ENCODE peak calls at places on chromosomes 4 and X, in seven cellular contexts. Q is cardiac fibroblast, I is nephron progenitor cell, L is fibroblast of the aortic adventitia, U is astrocyte, Z is esophagus squamous epithelium, F is Peyer's patch. N is an unnamed sample.
A peak's percentile ranks its signal among the peaks of the same experiment; 100 is the strongest.

GRCh38 chr4:100084892-100085291 is 105.4 kb downstream of the DDIT4L start:
- DNase-seq in Z (no peak), U (no peak), L (no peak), Q (no peak), F (no peak), I (no peak), N (no peak)

GRCh38 chr4:154743683-154744340 is at the start of gene LRAT:
- DNase-seq in U (no peak), L (no peak), Z (no peak), I (peak; percentile 81), F (peak; percentile 83), Q (no peak), N (no peak)

GRCh38 chr4:123319639-123320038 is 77.0 kb upstream of the SPRY1 start:
- DNase-seq in I (no peak), Z (no peak), L (no peak), U (no peak), F (no peak), Q (no peak), N (no peak)

GRCh38 chr4:111748157-111748556 is 397.1 kb upstream of the FAM241A start:
- DNase-seq in U (no peak), L (no peak), F (no peak), I (no peak), Z (no peak), Q (no peak), N (no peak)

GRCh38 chrX:116246261-116246660 is 75.7 kb downstream of the AGTR2 start:
- DNase-seq in Q (peak; percentile 19), F (no peak), I (no peak), U (peak; percentile 22), L (peak; percentile 26), Z (no peak), N (no peak)

GRCh38 chr4:1351854-1352633 is 5.0 kb downstream of the UVSSA start:
- DNase-seq in Q (peak; percentile 79), I (peak; percentile 93), U (peak; percentile 31), L (peak; percentile 77), Z (no peak), F (peak; percentile 96), N (peak; percentile 87)

GRCh38 chr4:150962245-150962644 is 52.8 kb downstream of the LRBA start:
- DNase-seq in I (no peak), Q (no peak), L (no peak), F (no peak), Z (no peak), U (no peak), N (no peak)

GRCh38 chr4:147769386-147769785 is 37.5 kb downstream of the ARHGAP10 start:
- DNase-seq in L (no peak), F (no peak), I (no peak), Z (no peak), Q (no peak), U (peak; percentile 33), N (no peak)

GRCh38 chr4:7649741-7650531 is 215.2 kb upstream of the PSAPL1 start:
- DNase-seq in Z (no peak), F (peak; percentile 70), Q (peak; percentile 45), U (peak; percentile 98), I (no peak), L (peak; percentile 19), N (peak; percentile 78)

GRCh38 chr4:94332983-94333590 is 9.5 kb downstream of the HPGDS start:
- DNase-seq in U (no peak), L (peak; percentile 15), I (no peak), Z (no peak), F (no peak), Q (peak; percentile 20), N (no peak)

GRCh38 chr4:579543-580175 is 3.6 kb upstream of the TMEM271 start:
- DNase-seq in F (no peak), Z (no peak), L (no peak), U (no peak), Q (no peak), I (no peak), N (no peak)

GRCh38 chrX:133838761-133839676 is 146.4 kb downstream of the GPC3 start:
- DNase-seq in F (peak; percentile 46), L (peak; percentile 32), U (no peak), Z (no peak), Q (peak; percentile 50), I (peak; percentile 67), N (no peak)

GRCh38 chr4:105352826-105353225 is 121.0 kb downstream of the PPA2 start:
- DNase-seq in L (no peak), Z (no peak), I (no peak), Q (no peak), F (no peak), U (peak; percentile 55), N (no peak)

GRCh38 chrX:5113128-5113527 is 1115.5 kb downstream of the NLGN4X start:
- DNase-seq in I (no peak), Q (peak; percentile 0), L (no peak), U (no peak), F (no peak), Z (no peak), N (no peak)

GRCh38 chr4:177127658-177128057 is 182.0 kb upstream of the NEIL3 start:
- DNase-seq in U (peak; percentile 55), F (no peak), Z (no peak), I (no peak), Q (no peak), L (no peak), N (no peak)

GRCh38 chrX:125205918-125206665 is 113.6 kb upstream of the TEX13C start:
- DNase-seq in Q (no peak), I (peak; percentile 61), L (no peak), U (no peak), Z (no peak), F (no peak), N (no peak)

GRCh38 chr4:152016325-152016665 is 255.5 kb upstream of the GATB start:
- DNase-seq in L (no peak), Z (no peak), U (no peak), I (no peak), Q (no peak), F (no peak), N (no peak)

GRCh38 chr4:41507292-41507933 is 30.5 kb upstream of the LIMCH1 start:
- DNase-seq in Z (no peak), U (peak; percentile 61), Q (peak; percentile 70), F (no peak), I (no peak), L (peak; percentile 51), N (no peak)

GRCh38 chrX:49184294-49185061 is 1.7 kb downstream of the PRICKLE3 start:
- DNase-seq in F (peak; percentile 94), U (peak; percentile 63), Z (no peak), Q (peak; percentile 92), L (peak; percentile 88), I (peak; percentile 95), N (no peak)

GRCh38 chr4:85086721-85087120 is 120.2 kb upstream of the WDFY3 start:
- DNase-seq in F (no peak), U (no peak), L (no peak), Q (no peak), Z (no peak), I (no peak), N (no peak)

GRCh38 chr4:188941524-188942109 is 802.4 kb downstream of the TRIML1 start:
- DNase-seq in I (no peak), Q (peak; percentile 71), U (peak; percentile 99), L (peak; percentile 78), F (no peak), Z (no peak), N (no peak)

DNA sequence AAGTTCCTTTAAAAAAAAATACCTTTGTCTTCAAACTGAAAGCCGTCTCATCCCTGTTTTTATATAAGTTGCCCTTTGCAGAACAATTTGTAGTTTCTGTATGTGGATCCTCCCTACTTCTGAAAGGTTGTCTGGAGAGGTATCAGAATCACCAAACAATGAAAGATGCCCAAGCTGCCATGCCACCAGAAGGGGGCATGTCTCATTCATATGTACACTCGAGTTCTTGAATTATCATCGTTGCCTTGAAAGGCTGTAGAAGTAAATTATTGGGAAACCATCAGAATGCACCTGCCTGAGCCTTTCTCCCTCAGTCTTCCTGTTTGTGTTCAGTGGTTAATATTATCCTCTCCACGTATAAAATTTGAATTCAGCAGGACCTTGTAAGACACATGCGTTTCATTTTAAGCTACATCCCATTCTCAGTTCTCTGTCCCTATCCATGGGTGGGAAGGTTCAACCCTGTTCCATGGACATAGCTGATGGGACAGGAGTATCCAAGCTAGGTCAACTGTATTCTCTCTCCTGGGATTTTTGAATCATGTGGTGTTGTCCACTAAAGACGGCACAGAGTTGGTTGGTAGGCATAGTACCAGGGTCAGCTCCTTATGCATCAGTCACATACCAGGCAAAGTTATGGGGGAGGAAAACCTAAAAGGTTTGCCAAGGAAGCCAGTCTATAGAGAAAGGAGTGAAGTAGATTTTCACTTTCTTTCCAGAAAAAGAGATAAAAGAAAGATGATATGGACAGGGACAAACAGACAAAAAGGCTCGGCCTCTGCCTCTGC is 24.0 kb downstream of the GALNT7 start:
- DNase-seq in Z (no peak), L (no peak), U (no peak), I (no peak), Q (no peak), F (no peak), N (no peak)
- TF ChIP-seq CTCF in Z (no peak), L (no peak), U (no peak), I (no peak), Q (peak; percentile 0), F (no peak), N (no peak)

GRCh38 chr4:89489338-89489771 is 181.8 kb upstream of the GPRIN3 start:
- DNase-seq in U (no peak), Q (no peak), I (no peak), F (no peak), L (no peak), Z (no peak), N (no peak)

GRCh38 chr4:89486673-89487072 is 179.1 kb upstream of the GPRIN3 start:
- DNase-seq in L (no peak), U (no peak), Z (no peak), I (no peak), F (no peak), Q (no peak), N (no peak)

GRCh38 chr4:89482248-89482647 is 174.6 kb upstream of the GPRIN3 start:
- DNase-seq in U (peak; percentile 14), I (no peak), L (peak; percentile 48), Z (no peak), F (no peak), Q (peak; percentile 63), N (no peak)

GRCh38 chr4:89482926-89483595 is 175.5 kb upstream of the GPRIN3 start:
- DNase-seq in L (no peak), I (no peak), U (no peak), F (no peak), Q (no peak), Z (no peak), N (no peak)

GRCh38 chr4:89486042-89486441 is 178.4 kb upstream of the GPRIN3 start:
- DNase-seq in L (peak; percentile 70), Q (peak; percentile 71), U (peak; percentile 8), F (no peak), I (no peak), Z (no peak), N (no peak)
- TF ChIP-seq CTCF in L (peak; percentile 59), Q (peak; percentile 47), U (peak; percentile 13), F (peak; percentile 54), I (no peak), Z (no peak), N (peak; percentile 18)

GRCh38 chr4:90030953-90031352 is 96.2 kb upstream of the CCSER1 start:
- DNase-seq in Z (no peak), Q (no peak), F (no peak), U (no peak), I (no peak), L (no peak), N (no peak)
- TF ChIP-seq CTCF in Z (no peak), Q (no peak), F (no peak), U (no peak), I (no peak), L (no peak), N (no peak)

DNA sequence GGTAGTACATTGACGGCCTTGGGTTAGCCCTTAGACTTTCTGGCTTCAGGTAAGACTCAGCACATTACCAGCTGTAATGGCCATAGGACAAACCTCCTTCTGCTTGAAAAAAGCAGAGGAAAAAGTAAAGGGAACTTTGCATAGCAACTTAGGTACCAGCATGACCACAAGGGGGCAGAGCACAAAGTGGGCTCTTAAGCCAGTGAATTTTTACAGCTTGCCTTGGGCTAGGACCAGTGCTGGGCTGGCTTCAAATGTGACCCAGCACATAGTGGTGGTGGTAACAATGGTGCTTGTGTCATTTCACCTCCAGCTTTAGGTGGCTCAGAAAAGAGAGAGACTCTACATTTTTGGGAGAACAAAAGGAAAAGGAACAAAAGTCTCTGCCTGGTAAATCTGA is 66.1 kb downstream of the KLHL4 start:
- DNase-seq in I (peak; percentile 21), Z (no peak), Q (no peak), L (peak; percentile 19), U (no peak), F (no peak), N (no peak)
- TF ChIP-seq CTCF in I (peak; percentile 20), Z (peak; percentile 11), Q (peak; percentile 38), L (peak; percentile 53), U (peak; percentile 15), F (no peak), N (no peak)